ENCODE peak calls at places on chromosomes 4 and X, in four cellular contexts. V, G, U and D are unnamed samples.

GRCh38 chrX:101619336-101619735 is 1.5 kb upstream of the ARMCX6 start:
- DNase-seq in V (no peak), G (no peak), U (no peak), D (no peak)

GRCh38 chr4:10893417-10893816 is 208.8 kb upstream of the CLNK start:
- DNase-seq in G (no peak), U (no peak), V (peak), D (no peak)

GRCh38 chr4:18020671-18021469 is 685 bp downstream of the LCORL start:
- DNase-seq in U (peak), G (peak), V (peak), D (peak)

GRCh38 chrX:19556202-19556601 is 40.9 kb upstream of the MAP3K15 start:
- DNase-seq in G (no peak), U (no peak), V (no peak), D (no peak)

GRCh38 chr4:35503435-35503834 is 740.9 kb downstream of the ARAP2 start:
- DNase-seq in V (no peak), U (no peak), G (no peak), D (no peak)

GRCh38 chrX:15384304-15384703 is at the start of gene VEGFD:
- DNase-seq in U (peak), G (no peak), V (no peak), D (no peak)

GRCh38 chrX:96684339-96685204 is at the start of gene DIAPH2:
- DNase-seq in G (peak), V (peak), U (peak), D (peak)

GRCh38 chr4:185039508-185040273 is 21.4 kb downstream of the HELT start:
- DNase-seq in G (peak), U (peak), V (peak), D (peak)

GRCh38 chr4:103365285-103365684 is 167.1 kb upstream of the CENPE start:
- DNase-seq in G (no peak), U (no peak), V (no peak), D (no peak)

GRCh38 chr4:80215449-80216052 is 18.2 kb downstream of the PRDM8 start:
- DNase-seq in U (peak), G (no peak), V (peak), D (no peak)

GRCh38 chrX:40168183-40169015 is 70.6 kb upstream of the BCOR start:
- DNase-seq in U (no peak), V (no peak), G (no peak), D (no peak)

GRCh38 chrX:103585421-103586313 is at the start of gene TCEAL4:
- DNase-seq in G (peak), U (peak), V (peak), D (no peak)

GRCh38 chrX:47501226-47502071 is 18.4 kb upstream of the ZNF41 start:
- DNase-seq in G (no peak), U (peak), V (no peak), D (no peak)

GRCh38 chr4:185243879-185244278 is 34.5 kb downstream of the SNX25 start:
- DNase-seq in G (no peak), V (no peak), U (no peak), D (no peak)